ENCODE peak calls at places on chromosomes 12 and 14, in seven cellular contexts. One of them, this sample, is unnamed.

GRCh38 chr12:115383668-115384067 is 699.7 kb upstream of the TBX3 start:
- DNase-seq in stimulated activated CD8-positive, alpha-beta memory T cell treated with anti-CD3 and anti-CD28 coated beads, Interleukin-2, amount 100 ng/mL, for 48 hours: no peak
- DNase-seq in Peyer's patch: no peak
- DNase-seq in NCI-H2081: no peak
- DNase-seq in non-pigmented ciliary epithelial cell: peak; percentile 23
- DNase-seq in lung microvascular endothelial cell: no peak
- DNase-seq in caudate nucleus: no peak
- DNase-seq in this sample: no peak

GRCh38 chr12:47079365-47079893 is at the start of gene PCED1B:
- DNase-seq in non-pigmented ciliary epithelial cell: no peak
- DNase-seq in caudate nucleus: no peak
- DNase-seq in NCI-H2081: peak; percentile 59
- DNase-seq in Peyer's patch: peak; percentile 79
- DNase-seq in lung microvascular endothelial cell: peak; percentile 80
- DNase-seq in stimulated activated CD8-positive, alpha-beta memory T cell treated with anti-CD3 and anti-CD28 coated beads, Interleukin-2, amount 100 ng/mL, for 48 hours: peak; percentile 59
- DNase-seq in this sample: no peak

GRCh38 chr14:97456958-97457357 is 659.8 kb downstream of the VRK1 start:
- DNase-seq in stimulated activated CD8-positive, alpha-beta memory T cell treated with anti-CD3 and anti-CD28 coated beads, Interleukin-2, amount 100 ng/mL, for 48 hours: peak; percentile 51
- DNase-seq in lung microvascular endothelial cell: no peak
- DNase-seq in caudate nucleus: no peak
- DNase-seq in NCI-H2081: no peak
- DNase-seq in non-pigmented ciliary epithelial cell: no peak
- DNase-seq in Peyer's patch: no peak
- DNase-seq in this sample: no peak

GRCh38 chr14:51873221-51873893 is 12.9 kb downstream of the GNG2 start:
- DNase-seq in non-pigmented ciliary epithelial cell: peak; percentile 94
- DNase-seq in caudate nucleus: no peak
- DNase-seq in lung microvascular endothelial cell: peak; percentile 93
- DNase-seq in Peyer's patch: no peak
- DNase-seq in stimulated activated CD8-positive, alpha-beta memory T cell treated with anti-CD3 and anti-CD28 coated beads, Interleukin-2, amount 100 ng/mL, for 48 hours: no peak
- DNase-seq in NCI-H2081: peak; percentile 89
- DNase-seq in this sample: peak; percentile 80

GRCh38 chr14:103625361-103626095 is 3.5 kb upstream of the KLC1 start:
- DNase-seq in Peyer's patch: no peak
- DNase-seq in stimulated activated CD8-positive, alpha-beta memory T cell treated with anti-CD3 and anti-CD28 coated beads, Interleukin-2, amount 100 ng/mL, for 48 hours: no peak
- DNase-seq in NCI-H2081: no peak
- DNase-seq in lung microvascular endothelial cell: no peak
- DNase-seq in non-pigmented ciliary epithelial cell: no peak
- DNase-seq in caudate nucleus: no peak
- DNase-seq in this sample: no peak

GRCh38 chr12:42222724-42223123 is 15.3 kb downstream of the YAF2 start:
- DNase-seq in Peyer's patch: no peak
- DNase-seq in NCI-H2081: no peak
- DNase-seq in stimulated activated CD8-positive, alpha-beta memory T cell treated with anti-CD3 and anti-CD28 coated beads, Interleukin-2, amount 100 ng/mL, for 48 hours: no peak
- DNase-seq in non-pigmented ciliary epithelial cell: no peak
- DNase-seq in caudate nucleus: no peak
- DNase-seq in lung microvascular endothelial cell: no peak
- DNase-seq in this sample: no peak

GRCh38 chr12:54603173-54603814 is 14.8 kb upstream of the PPP1R1A start:
- DNase-seq in lung microvascular endothelial cell: peak; percentile 73
- DNase-seq in NCI-H2081: peak; percentile 48
- DNase-seq in caudate nucleus: no peak
- DNase-seq in stimulated activated CD8-positive, alpha-beta memory T cell treated with anti-CD3 and anti-CD28 coated beads, Interleukin-2, amount 100 ng/mL, for 48 hours: peak; percentile 43
- DNase-seq in non-pigmented ciliary epithelial cell: peak; percentile 35
- DNase-seq in Peyer's patch: no peak
- DNase-seq in this sample: no peak

GRCh38 chr12:27468241-27468640 is 21.7 kb downstream of the SMCO2 start:
- DNase-seq in lung microvascular endothelial cell: no peak
- DNase-seq in caudate nucleus: no peak
- DNase-seq in stimulated activated CD8-positive, alpha-beta memory T cell treated with anti-CD3 and anti-CD28 coated beads, Interleukin-2, amount 100 ng/mL, for 48 hours: no peak
- DNase-seq in NCI-H2081: no peak
- DNase-seq in Peyer's patch: no peak
- DNase-seq in non-pigmented ciliary epithelial cell: no peak
- DNase-seq in this sample: no peak

GRCh38 chr14:61188196-61188595 is 92.9 kb downstream of the TMEM30B start:
- DNase-seq in NCI-H2081: no peak
- DNase-seq in Peyer's patch: no peak
- DNase-seq in lung microvascular endothelial cell: peak; percentile 39
- DNase-seq in non-pigmented ciliary epithelial cell: no peak
- DNase-seq in caudate nucleus: no peak
- DNase-seq in stimulated activated CD8-positive, alpha-beta memory T cell treated with anti-CD3 and anti-CD28 coated beads, Interleukin-2, amount 100 ng/mL, for 48 hours: no peak
- DNase-seq in this sample: no peak

GRCh38 chr12:108560321-108560721 is 652 bp downstream of the SART3 start:
- DNase-seq in NCI-H2081: no peak
- DNase-seq in Peyer's patch: no peak
- DNase-seq in stimulated activated CD8-positive, alpha-beta memory T cell treated with anti-CD3 and anti-CD28 coated beads, Interleukin-2, amount 100 ng/mL, for 48 hours: no peak
- DNase-seq in lung microvascular endothelial cell: peak; percentile 47
- DNase-seq in non-pigmented ciliary epithelial cell: peak; percentile 78
- DNase-seq in caudate nucleus: no peak
- DNase-seq in this sample: no peak

GRCh38 chr14:76867536-76868452 is 41.6 kb downstream of the LRRC74A start:
- DNase-seq in caudate nucleus: no peak
- DNase-seq in non-pigmented ciliary epithelial cell: no peak
- DNase-seq in lung microvascular endothelial cell: no peak
- DNase-seq in stimulated activated CD8-positive, alpha-beta memory T cell treated with anti-CD3 and anti-CD28 coated beads, Interleukin-2, amount 100 ng/mL, for 48 hours: no peak
- DNase-seq in NCI-H2081: peak; percentile 23
- DNase-seq in Peyer's patch: no peak
- DNase-seq in this sample: no peak

GRCh38 chr12:52259850-52260249 is 14.6 kb upstream of the KRT86 start:
- DNase-seq in stimulated activated CD8-positive, alpha-beta memory T cell treated with anti-CD3 and anti-CD28 coated beads, Interleukin-2, amount 100 ng/mL, for 48 hours: no peak
- DNase-seq in Peyer's patch: no peak
- DNase-seq in NCI-H2081: peak; percentile 29
- DNase-seq in lung microvascular endothelial cell: no peak
- DNase-seq in non-pigmented ciliary epithelial cell: no peak
- DNase-seq in caudate nucleus: no peak
- DNase-seq in this sample: no peak

GRCh38 chr14:105334383-105335230 is 20.1 kb downstream of the PACS2 start:
- DNase-seq in lung microvascular endothelial cell: no peak
- DNase-seq in Peyer's patch: no peak
- DNase-seq in NCI-H2081: no peak
- DNase-seq in caudate nucleus: no peak
- DNase-seq in stimulated activated CD8-positive, alpha-beta memory T cell treated with anti-CD3 and anti-CD28 coated beads, Interleukin-2, amount 100 ng/mL, for 48 hours: no peak
- DNase-seq in non-pigmented ciliary epithelial cell: no peak
- DNase-seq in this sample: no peak

GRCh38 chr12:18101043-18101442 is 11.1 kb upstream of the RERGL start:
- DNase-seq in NCI-H2081: no peak
- DNase-seq in non-pigmented ciliary epithelial cell: no peak
- DNase-seq in stimulated activated CD8-positive, alpha-beta memory T cell treated with anti-CD3 and anti-CD28 coated beads, Interleukin-2, amount 100 ng/mL, for 48 hours: no peak
- DNase-seq in Peyer's patch: no peak
- DNase-seq in lung microvascular endothelial cell: no peak
- DNase-seq in caudate nucleus: no peak
- DNase-seq in this sample: no peak

GRCh38 chr12:2624543-2625266 is 170.1 kb upstream of the FKBP4 start:
- DNase-seq in stimulated activated CD8-positive, alpha-beta memory T cell treated with anti-CD3 and anti-CD28 coated beads, Interleukin-2, amount 100 ng/mL, for 48 hours: peak; percentile 12
- DNase-seq in lung microvascular endothelial cell: no peak
- DNase-seq in Peyer's patch: no peak
- DNase-seq in caudate nucleus: no peak
- DNase-seq in non-pigmented ciliary epithelial cell: no peak
- DNase-seq in NCI-H2081: no peak
- DNase-seq in this sample: no peak

GRCh38 chr12:1297206-1297605 is 297.2 kb downstream of the FBXL14 start:
- DNase-seq in caudate nucleus: no peak
- DNase-seq in Peyer's patch: no peak
- DNase-seq in NCI-H2081: no peak
- DNase-seq in lung microvascular endothelial cell: no peak
- DNase-seq in stimulated activated CD8-positive, alpha-beta memory T cell treated with anti-CD3 and anti-CD28 coated beads, Interleukin-2, amount 100 ng/mL, for 48 hours: no peak
- DNase-seq in non-pigmented ciliary epithelial cell: peak; percentile 38
- DNase-seq in this sample: no peak

GRCh38 chr14:50335989-50336391 is 23.9 kb downstream of the DMAC2L start:
- DNase-seq in lung microvascular endothelial cell: peak; percentile 92
- DNase-seq in stimulated activated CD8-positive, alpha-beta memory T cell treated with anti-CD3 and anti-CD28 coated beads, Interleukin-2, amount 100 ng/mL, for 48 hours: no peak
- DNase-seq in caudate nucleus: no peak
- DNase-seq in NCI-H2081: peak; percentile 47
- DNase-seq in Peyer's patch: no peak
- DNase-seq in non-pigmented ciliary epithelial cell: no peak
- DNase-seq in this sample: no peak

GRCh38 chr12:88960213-88960878 is 380.1 kb upstream of the KITLG start:
- DNase-seq in non-pigmented ciliary epithelial cell: peak; percentile 40
- DNase-seq in Peyer's patch: no peak
- DNase-seq in lung microvascular endothelial cell: peak; percentile 87
- DNase-seq in NCI-H2081: peak; percentile 12
- DNase-seq in stimulated activated CD8-positive, alpha-beta memory T cell treated with anti-CD3 and anti-CD28 coated beads, Interleukin-2, amount 100 ng/mL, for 48 hours: no peak
- DNase-seq in caudate nucleus: no peak
- DNase-seq in this sample: no peak

GRCh38 chr12:10354071-10354470 is 35.8 kb downstream of the KLRK1 start:
- DNase-seq in NCI-H2081: peak; percentile 3
- DNase-seq in lung microvascular endothelial cell: no peak
- DNase-seq in Peyer's patch: no peak
- DNase-seq in non-pigmented ciliary epithelial cell: no peak
- DNase-seq in caudate nucleus: no peak
- DNase-seq in stimulated activated CD8-positive, alpha-beta memory T cell treated with anti-CD3 and anti-CD28 coated beads, Interleukin-2, amount 100 ng/mL, for 48 hours: no peak
- DNase-seq in this sample: no peak

GRCh38 chr12:51941011-51941561 is 10.4 kb upstream of the ACVR1B start:
- DNase-seq in Peyer's patch: no peak
- DNase-seq in caudate nucleus: no peak
- DNase-seq in non-pigmented ciliary epithelial cell: peak; percentile 17
- DNase-seq in stimulated activated CD8-positive, alpha-beta memory T cell treated with anti-CD3 and anti-CD28 coated beads, Interleukin-2, amount 100 ng/mL, for 48 hours: no peak
- DNase-seq in NCI-H2081: no peak
- DNase-seq in lung microvascular endothelial cell: peak; percentile 32
- DNase-seq in this sample: no peak

GRCh38 chr12:26732010-26732908 is 100.7 kb downstream of the ITPR2 start:
- DNase-seq in non-pigmented ciliary epithelial cell: no peak
- DNase-seq in Peyer's patch: no peak
- DNase-seq in NCI-H2081: no peak
- DNase-seq in lung microvascular endothelial cell: no peak
- DNase-seq in caudate nucleus: no peak
- DNase-seq in stimulated activated CD8-positive, alpha-beta memory T cell treated with anti-CD3 and anti-CD28 coated beads, Interleukin-2, amount 100 ng/mL, for 48 hours: no peak
- DNase-seq in this sample: no peak

GRCh38 chr14:61726772-61727658 is 31.7 kb downstream of the HIF1A start:
- DNase-seq in stimulated activated CD8-positive, alpha-beta memory T cell treated with anti-CD3 and anti-CD28 coated beads, Interleukin-2, amount 100 ng/mL, for 48 hours: no peak
- DNase-seq in caudate nucleus: no peak
- DNase-seq in NCI-H2081: no peak
- DNase-seq in Peyer's patch: no peak
- DNase-seq in lung microvascular endothelial cell: no peak
- DNase-seq in non-pigmented ciliary epithelial cell: no peak
- DNase-seq in this sample: no peak

GRCh38 chr12:88206636-88207035 is 64.5 kb downstream of the TMTC3 start:
- DNase-seq in Peyer's patch: no peak
- DNase-seq in lung microvascular endothelial cell: no peak
- DNase-seq in NCI-H2081: no peak
- DNase-seq in stimulated activated CD8-positive, alpha-beta memory T cell treated with anti-CD3 and anti-CD28 coated beads, Interleukin-2, amount 100 ng/mL, for 48 hours: no peak
- DNase-seq in non-pigmented ciliary epithelial cell: no peak
- DNase-seq in caudate nucleus: no peak
- DNase-seq in this sample: peak; percentile 9